ENCODE peak calls at places on chromosome 13, in nine cellular contexts. D, M, V, S, P, O, Z, H and Q are unnamed samples.
A peak's percentile ranks its signal among the peaks of the same experiment; 100 is the strongest.

GRCh38 chr13:91286317-91286716 is 61.2 kb upstream of the MIR17HG start:
- DNase-seq in D (no peak), M (no peak), V (no peak), S (no peak), P (no peak), O (no peak), Z (no peak), H (no peak), Q (no peak)

GRCh38 chr13:24982333-24982999 is 113.5 kb upstream of the PABPC3 start:
- DNase-seq in D (no peak), M (no peak), V (no peak), S (no peak), P (no peak), O (no peak), Z (no peak), H (no peak), Q (peak; percentile 94)

GRCh38 chr13:70098669-70099068 is 9.0 kb upstream of the ATXN8OS start:
- DNase-seq in D (no peak), M (no peak), V (no peak), S (no peak), P (no peak), O (no peak), Z (no peak), H (no peak), Q (no peak)

GRCh38 chr13:31200636-31200970 is 828 bp downstream of the B3GLCT start:
- DNase-seq in D (peak; percentile 51), M (peak; percentile 60), V (peak; percentile 49), S (no peak), P (peak; percentile 46), O (peak; percentile 41), Z (peak; percentile 27), H (peak; percentile 50), Q (no peak)

GRCh38 chr13:71866173-71867091 is 572 bp downstream of the DACH1 start:
- DNase-seq in D (no peak), M (no peak), V (no peak), S (no peak), P (peak; percentile 22), O (no peak), Z (no peak), H (peak; percentile 31), Q (no peak)

GRCh38 chr13:29402168-29402621 is 193.3 kb downstream of the SLC7A1 start:
- DNase-seq in D (no peak), M (no peak), V (no peak), S (no peak), P (no peak), O (no peak), Z (no peak), H (no peak), Q (no peak)

GRCh38 chr13:39035799-39036198 is 2.1 kb downstream of the PROSER1 start:
- DNase-seq in D (no peak), M (no peak), V (no peak), S (no peak), P (no peak), O (no peak), Z (no peak), H (no peak), Q (no peak)

GRCh38 chr13:65631078-65631477 is 1599.1 kb downstream of the PCDH9 start:
- DNase-seq in D (no peak), M (no peak), V (no peak), S (no peak), P (no peak), O (no peak), Z (no peak), H (no peak), Q (no peak)